ENCODE peak calls at places on chromosomes 7 and 10, in four cellular contexts. V, Z, S and P are unnamed samples.

GRCh38 chr7:56091591-56091990 is 1.2 kb downstream of the PHKG1 start:
- DNase-seq in V (no peak), Z (no peak), S (no peak), P (no peak)

GRCh38 chr10:119417852-119418251 is 124.7 kb downstream of the RGS10 start:
- DNase-seq in V (no peak), Z (no peak), S (no peak), P (no peak)

GRCh38 chr10:3067045-3067858 is at the start of gene PFKP:
- DNase-seq in V (peak; percentile 86), Z (peak; percentile 89), S (no peak), P (no peak)

GRCh38 chr10:118035358-118036031 is 11.2 kb downstream of the RAB11FIP2 start:
- DNase-seq in V (no peak), Z (no peak), S (no peak), P (no peak)

GRCh38 chr7:98238976-98239375 is 13.1 kb downstream of the TECPR1 start:
- DNase-seq in V (no peak), Z (no peak), S (no peak), P (no peak)

GRCh38 chr7:8305625-8306388 is 43.8 kb upstream of the ICA1 start:
- DNase-seq in V (no peak), Z (no peak), S (no peak), P (peak; percentile 4)

GRCh38 chr7:133789951-133790350 is 337.2 kb upstream of the LRGUK start:
- DNase-seq in V (no peak), Z (no peak), S (no peak), P (no peak)

GRCh38 chr10:96541921-96542320 is 28.2 kb upstream of the TLL2 start:
- DNase-seq in V (no peak), Z (no peak), S (no peak), P (no peak)

GRCh38 chr7:33996899-33997298 is 91.6 kb downstream of the BMPER start:
- DNase-seq in V (no peak), Z (no peak), S (no peak), P (no peak)

GRCh38 chr10:119370046-119370770 is 162.8 kb downstream of the GRK5 start:
- DNase-seq in V (no peak), Z (no peak), S (no peak), P (no peak)

GRCh38 chr7:2873686-2874551 is 29.8 kb upstream of the GNA12 start:
- DNase-seq in V (peak; percentile 64), Z (peak; percentile 43), S (no peak), P (no peak)

GRCh38 chr7:117008849-117009531 is 55.7 kb downstream of the ST7 start:
- DNase-seq in V (no peak), Z (no peak), S (no peak), P (no peak)

GRCh38 chr7:152735443-152736004 is 24.0 kb upstream of the ACTR3B start:
- DNase-seq in V (no peak), Z (peak; percentile 50), S (no peak), P (no peak)

GRCh38 chr7:152737833-152738232 is 21.7 kb upstream of the ACTR3B start:
- DNase-seq in V (no peak), Z (no peak), S (no peak), P (no peak)

DNA sequence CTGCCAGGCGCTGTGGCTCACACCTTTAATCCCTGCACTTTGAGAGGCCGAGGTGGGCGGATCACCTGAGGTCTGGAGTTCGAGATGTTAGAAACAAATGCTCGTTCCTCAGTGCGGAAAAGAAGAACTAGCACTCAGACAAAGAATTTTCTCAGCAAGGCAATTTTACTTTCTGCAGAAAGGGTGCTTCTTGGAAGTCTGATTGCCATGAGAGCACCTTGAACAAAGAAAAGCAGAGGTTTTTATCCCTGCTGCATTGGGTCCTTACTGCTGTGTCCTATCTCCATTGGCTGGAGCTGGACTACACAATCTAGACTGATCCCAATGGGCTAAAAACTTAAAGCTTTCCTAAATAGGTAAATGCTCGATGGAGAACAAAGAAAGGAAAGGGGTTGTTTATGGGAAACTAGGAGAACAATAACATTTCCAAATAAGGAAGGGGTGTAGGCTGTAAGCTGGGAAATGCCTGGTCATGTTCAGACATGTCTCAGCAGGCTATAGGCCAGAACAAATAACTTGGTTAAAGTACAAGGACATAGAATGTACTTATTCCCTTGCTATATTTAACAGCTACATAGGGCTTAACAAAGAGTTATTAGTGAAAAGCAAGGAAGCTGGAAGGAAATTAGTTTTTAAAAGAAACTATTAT is 26.1 kb upstream of the ACTR3B start:
- DNase-seq in V (no peak), Z (no peak), S (no peak), P (no peak)
- TF ChIP-seq NFIC in V (no peak), Z (no peak), S (no peak), P (no peak)

GRCh38 chr10:124007102-124007772 is 86.2 kb downstream of the CHST15 start:
- DNase-seq in V (no peak), Z (no peak), S (no peak), P (no peak)
- TF ChIP-seq ZBTB33 in V (no peak), Z (no peak), S (no peak), P (no peak)

GRCh38 chr10:655184-655583 is 34.3 kb downstream of the DIP2C start:
- DNase-seq in V (no peak), Z (no peak), S (no peak), P (no peak)

GRCh38 chr10:654647-654996 is 34.8 kb downstream of the DIP2C start:
- DNase-seq in V (no peak), Z (no peak), S (no peak), P (no peak)

GRCh38 chr10:651700-652099 is 37.8 kb downstream of the DIP2C start:
- DNase-seq in V (no peak), Z (no peak), S (no peak), P (no peak)

GRCh38 chr10:652226-652625 is 37.2 kb downstream of the DIP2C start:
- DNase-seq in V (no peak), Z (no peak), S (no peak), P (no peak)

DNA sequence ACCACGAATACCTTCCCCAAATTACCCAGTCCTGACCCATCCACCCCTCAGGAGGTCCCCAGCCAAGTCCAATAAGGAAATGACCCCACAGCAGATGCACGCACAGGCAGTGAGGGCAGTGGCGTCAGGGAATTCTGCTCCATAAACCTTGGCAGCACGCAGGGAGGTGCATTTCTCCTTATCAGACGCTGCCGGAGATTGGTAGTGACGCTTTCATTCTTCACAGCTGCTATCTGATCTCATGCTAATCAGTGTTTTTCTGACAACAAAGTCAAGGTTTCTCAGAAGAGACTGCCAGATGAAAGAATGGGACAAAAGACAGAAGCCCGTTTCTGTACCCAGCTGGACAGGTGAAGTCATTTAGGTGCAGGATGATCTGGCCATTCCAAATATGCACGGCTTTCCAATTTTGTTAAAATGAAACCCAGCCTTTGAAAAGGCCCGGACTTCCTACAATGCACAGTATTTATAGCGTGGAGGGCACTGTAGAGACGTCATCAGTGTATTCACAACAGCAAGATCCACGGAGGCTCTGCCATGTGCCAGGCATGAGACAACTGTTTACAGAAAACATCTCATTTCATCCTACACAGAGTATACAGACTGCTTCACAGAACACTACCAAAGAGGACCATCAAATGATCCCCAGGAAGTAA is 35.3 kb downstream of the DIP2C start:
- DNase-seq in V (no peak), Z (no peak), S (no peak), P (no peak)
- H3K4me3 ChIP-seq in V (no peak overlapping the region), Z (no peak overlapping the region), S (no peak overlapping the region), P (no peak overlapping the region)

DNA sequence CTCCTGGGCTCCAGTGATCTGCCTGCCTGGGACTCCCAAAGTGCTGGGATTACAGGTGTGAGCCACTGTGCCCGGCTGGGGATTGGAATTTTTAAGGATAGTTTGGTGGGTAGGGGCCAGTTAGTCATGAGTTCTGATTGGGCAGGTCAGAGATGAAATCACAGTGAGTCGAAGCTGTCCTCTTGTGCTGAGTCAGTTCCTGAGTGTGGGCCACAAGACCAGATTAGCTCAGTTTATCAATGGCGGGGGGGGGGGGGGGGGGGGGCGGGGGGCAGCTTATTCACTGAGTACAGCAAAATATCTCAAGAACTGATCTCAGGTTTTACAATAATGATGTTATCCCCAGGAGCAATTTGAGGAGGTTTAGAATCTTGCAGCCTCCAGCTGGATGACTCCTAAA is 11.6 kb upstream of the ERCC6 start:
- DNase-seq in V (no peak), Z (no peak), S (no peak), P (no peak)
- TF ChIP-seq NFIC in V (no peak), Z (no peak), S (no peak), P (no peak)

DNA sequence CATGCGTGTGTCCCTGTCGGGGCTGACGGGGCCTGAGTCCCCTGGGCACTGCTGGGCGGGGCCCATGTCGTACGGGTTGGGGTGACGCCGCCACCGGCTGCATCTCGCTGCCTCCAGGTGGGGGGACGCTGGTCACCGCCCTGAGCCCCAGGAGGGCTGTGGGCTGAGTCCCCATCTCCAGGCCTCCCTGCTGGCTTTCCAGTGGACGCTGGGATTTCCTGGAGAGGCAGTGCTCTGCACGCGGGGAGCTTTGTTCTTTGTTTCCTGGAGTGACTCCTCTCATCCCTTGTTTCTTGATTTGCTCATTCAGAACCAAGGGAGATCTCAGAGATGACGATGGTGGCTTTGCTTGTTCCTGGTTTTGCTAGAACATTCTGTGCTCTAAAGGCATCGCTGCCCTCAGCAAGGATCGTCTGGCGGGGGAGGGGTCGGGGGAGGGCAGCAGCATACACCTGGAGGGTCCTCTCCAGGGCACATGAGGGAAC is 21.0 kb downstream of the PWWP2B start:
- DNase-seq in V (no peak), Z (peak; percentile 41), S (no peak), P (no peak)
- TF ChIP-seq ZBTB33 in V (no peak), Z (no peak), S (no peak), P (no peak)

GRCh38 chr10:23614483-23614882 is 175.6 kb downstream of the OTUD1 start:
- DNase-seq in V (no peak), Z (no peak), S (no peak), P (no peak)

GRCh38 chr10:23611308-23611631 is 172.4 kb downstream of the OTUD1 start:
- DNase-seq in V (no peak), Z (no peak), S (no peak), P (no peak)

GRCh38 chr10:23613900-23614299 is 175.0 kb downstream of the OTUD1 start:
- DNase-seq in V (no peak), Z (no peak), S (no peak), P (no peak)

DNA sequence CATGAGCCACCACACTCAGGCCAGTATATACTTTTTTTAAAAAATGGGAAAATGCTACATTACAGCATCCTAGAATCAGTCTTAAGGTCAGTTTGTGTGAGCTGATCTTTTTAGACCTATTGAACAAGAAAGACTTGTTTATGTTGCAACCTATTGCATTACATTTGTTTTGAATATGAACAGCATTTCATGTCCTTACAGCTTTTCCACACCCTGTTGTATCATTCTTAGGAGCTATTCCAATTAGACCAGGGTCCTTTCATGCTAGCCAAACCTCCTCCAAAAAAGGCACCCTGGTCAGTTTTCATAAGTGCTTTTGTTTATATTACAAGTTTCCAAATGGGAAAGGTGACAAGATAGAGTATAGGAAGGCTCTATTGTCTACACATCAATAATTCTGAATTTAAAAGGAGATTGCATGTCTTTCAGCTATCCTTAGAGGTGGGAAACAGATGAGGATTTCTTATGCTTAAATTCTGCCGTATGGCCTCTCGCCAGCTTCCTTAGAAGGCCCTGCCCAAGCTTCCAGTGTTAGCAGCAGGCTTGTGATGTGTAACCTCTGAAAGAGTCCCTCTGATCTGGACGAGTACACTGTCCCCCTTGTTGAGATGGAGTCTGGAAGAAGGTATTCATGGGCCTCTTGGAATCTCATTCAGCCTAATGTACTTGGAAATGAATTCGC is 171.9 kb downstream of the OTUD1 start:
- DNase-seq in V (no peak), Z (no peak), S (no peak), P (no peak)
- H3K4me3 ChIP-seq in V (no peak overlapping the region), Z (no peak overlapping the region), S (no peak overlapping the region), P (no peak overlapping the region)